ENCODE peak calls at places on chromosomes 1 and 21, in five cellular contexts. H, W, D, K and Z are unnamed samples.

GRCh38 chr21:38651570-38651969 is 153.3 kb upstream of the ERG start:
- DNase-seq in H (no peak), D (no peak), W (no peak), K (no peak), Z (no peak)

GRCh38 chr1:53580739-53581475 is 121.7 kb downstream of the DMRTB1 start:
- DNase-seq in D (no peak), K (no peak), H (no peak), W (no peak), Z (no peak)

GRCh38 chr1:41097105-41097504 is 75.6 kb upstream of the SLFNL1 start:
- DNase-seq in K (no peak), D (no peak), H (peak; percentile 73), W (no peak), Z (no peak)

GRCh38 chr1:231039161-231040018 is 664 bp downstream of the FAM89A start:
- DNase-seq in K (no peak), D (no peak), H (peak; percentile 37), W (peak; percentile 46), Z (peak; percentile 83)

GRCh38 chr1:85296980-85297379 is 20.5 kb upstream of the BCL10 start:
- DNase-seq in D (no peak), H (peak; percentile 67), K (no peak), W (no peak), Z (no peak)

GRCh38 chr1:210214573-210215409 is 17.8 kb upstream of the SERTAD4 start:
- DNase-seq in K (no peak), H (no peak), D (no peak), W (no peak), Z (no peak)

GRCh38 chr1:106571109-106571508 is 485.4 kb upstream of the PRMT6 start:
- DNase-seq in W (no peak), H (no peak), K (no peak), D (no peak), Z (no peak)

GRCh38 chr1:183693521-183693920 is 40.4 kb upstream of the APOBEC4 start:
- DNase-seq in D (no peak), H (no peak), W (no peak), K (no peak), Z (no peak)

GRCh38 chr1:159916240-159917051 is 8.9 kb downstream of the TAGLN2 start:
- DNase-seq in K (peak; percentile 60), H (peak; percentile 91), W (peak; percentile 94), D (no peak), Z (peak; percentile 58)

DNA sequence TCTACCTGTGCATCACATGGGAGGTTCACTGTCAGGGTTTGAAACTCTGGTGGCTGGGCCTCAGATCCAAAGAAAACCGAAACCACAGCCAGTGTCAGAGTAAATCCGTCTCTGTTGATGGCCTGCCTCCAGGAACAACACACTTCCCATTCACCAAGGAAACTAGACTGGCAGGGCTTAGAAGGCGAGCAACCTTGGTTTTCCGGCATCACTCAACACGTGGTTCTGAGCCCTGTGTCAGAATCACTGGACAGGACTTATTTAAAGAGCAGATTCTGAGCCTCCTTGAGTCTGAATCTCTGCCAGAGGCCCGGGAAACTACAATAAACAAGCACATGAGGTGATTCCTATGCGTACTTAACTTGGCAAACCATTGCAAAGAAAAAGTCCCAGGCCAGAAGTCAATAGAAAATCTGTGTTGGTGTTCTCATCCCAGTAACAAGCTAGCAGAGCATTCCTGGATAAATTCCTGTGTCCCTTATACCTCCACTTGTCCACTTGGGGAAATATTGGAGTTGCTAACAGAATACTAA is 70.0 kb downstream of the KCTD3 start:
- DNase-seq in H (peak; percentile 94), K (peak; percentile 41), W (peak; percentile 9), D (no peak), Z (no peak)
- TF ChIP-seq RAD21 in H (no peak), K (no peak), W (no peak), D (no peak), Z (no peak)

GRCh38 chr1:9435101-9435636 is 104.1 kb upstream of the SLC25A33 start:
- DNase-seq in D (no peak), H (no peak), K (peak; percentile 94), W (no peak), Z (no peak)

GRCh38 chr1:9435854-9436253 is 103.4 kb upstream of the SLC25A33 start:
- DNase-seq in K (no peak), W (no peak), D (no peak), H (no peak), Z (no peak)

GRCh38 chr1:9434247-9434646 is 105.0 kb upstream of the SLC25A33 start:
- DNase-seq in K (no peak), D (no peak), W (no peak), H (no peak), Z (no peak)

GRCh38 chr1:9437931-9438330 is 101.3 kb upstream of the SLC25A33 start:
- DNase-seq in W (no peak), H (peak; percentile 53), K (no peak), D (no peak), Z (no peak)

GRCh38 chr1:9436258-9436657 is 103.0 kb upstream of the SLC25A33 start:
- DNase-seq in K (peak; percentile 66), H (no peak), D (no peak), W (no peak), Z (no peak)
- TF ChIP-seq RAD21 in K (no peak), H (no peak), D (no peak), W (no peak), Z (no peak)

DNA sequence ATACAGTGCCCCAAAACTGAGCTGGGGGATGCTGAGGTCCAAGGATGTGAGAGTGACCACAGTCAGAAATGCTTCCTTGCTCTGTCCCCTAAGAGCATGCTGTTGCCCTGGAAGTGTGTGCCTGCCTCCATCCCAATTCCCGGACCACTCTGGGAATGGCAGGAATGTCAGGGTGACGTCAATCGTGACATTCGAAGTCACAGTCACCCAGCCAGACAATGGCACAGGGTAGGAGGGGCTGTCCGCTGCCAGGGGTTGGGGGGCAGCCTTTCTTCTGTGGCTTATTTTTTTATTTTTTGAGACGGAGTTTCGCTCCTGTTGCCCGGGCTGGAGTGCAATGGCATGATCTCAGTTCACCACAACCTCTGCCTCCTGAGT is 22.3 kb downstream of the MEF2D start:
- DNase-seq in H (no peak), K (no peak), W (no peak), D (no peak), Z (no peak)
- TF ChIP-seq RAD21 in H (no peak), K (no peak), W (no peak), D (no peak), Z (no peak)

GRCh38 chr21:42426424-42426823 is 22.7 kb downstream of the UBASH3A start:
- DNase-seq in W (no peak), H (no peak), K (no peak), D (no peak), Z (no peak)

GRCh38 chr21:42424848-42425602 is 21.3 kb downstream of the UBASH3A start:
- DNase-seq in K (no peak), D (no peak), W (no peak), H (no peak), Z (no peak)

GRCh38 chr21:42426876-42427480 is 23.3 kb downstream of the UBASH3A start:
- DNase-seq in W (no peak), D (no peak), H (no peak), K (no peak), Z (no peak)

GRCh38 chr21:42423685-42424084 is 20.0 kb downstream of the UBASH3A start:
- DNase-seq in H (no peak), W (no peak), D (no peak), K (no peak), Z (no peak)

DNA sequence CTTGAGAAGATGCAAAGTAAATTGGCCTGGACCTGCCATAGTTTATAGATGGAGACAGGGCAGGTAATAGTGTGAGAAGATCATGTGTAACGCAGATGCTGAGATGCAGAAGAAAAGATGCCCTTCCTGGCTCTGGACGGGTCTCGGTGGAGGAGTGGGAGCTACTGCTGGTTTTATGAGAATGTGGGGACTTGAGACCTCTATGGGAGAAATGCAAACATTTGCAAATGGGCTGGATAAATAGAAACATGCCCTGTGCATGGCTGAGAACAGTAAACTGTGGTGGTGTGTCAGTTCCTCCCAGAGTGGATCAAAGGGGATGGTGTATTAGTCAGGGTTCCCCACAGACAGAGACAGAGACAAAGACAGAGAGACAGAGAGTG is 21.9 kb downstream of the UBASH3A start:
- DNase-seq in D (no peak), K (no peak), W (no peak), H (no peak), Z (no peak)
- TF ChIP-seq RAD21 in D (no peak), K (no peak), W (no peak), H (no peak), Z (no peak)

DNA sequence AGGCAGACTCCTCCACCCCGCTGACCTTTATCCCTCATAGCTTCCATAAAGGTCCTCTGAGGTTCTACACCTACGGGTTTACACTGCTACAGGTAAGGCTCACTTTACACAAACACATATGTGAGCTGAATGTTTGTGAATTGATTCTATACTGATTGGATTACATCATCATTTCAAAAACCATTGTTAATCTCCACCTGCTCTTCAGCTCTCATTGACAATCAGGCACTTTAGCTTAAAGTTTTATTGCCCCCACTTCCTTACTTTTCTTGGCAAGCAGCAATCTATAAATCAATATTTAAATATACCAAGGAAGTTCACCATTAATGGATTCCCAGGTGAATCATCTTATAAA is 12.9 kb upstream of the RGS16 start:
- DNase-seq in H (no peak), K (no peak), D (no peak), W (no peak), Z (no peak)
- TF ChIP-seq RAD21 in H (no peak), K (no peak), D (no peak), W (no peak), Z (no peak)

DNA sequence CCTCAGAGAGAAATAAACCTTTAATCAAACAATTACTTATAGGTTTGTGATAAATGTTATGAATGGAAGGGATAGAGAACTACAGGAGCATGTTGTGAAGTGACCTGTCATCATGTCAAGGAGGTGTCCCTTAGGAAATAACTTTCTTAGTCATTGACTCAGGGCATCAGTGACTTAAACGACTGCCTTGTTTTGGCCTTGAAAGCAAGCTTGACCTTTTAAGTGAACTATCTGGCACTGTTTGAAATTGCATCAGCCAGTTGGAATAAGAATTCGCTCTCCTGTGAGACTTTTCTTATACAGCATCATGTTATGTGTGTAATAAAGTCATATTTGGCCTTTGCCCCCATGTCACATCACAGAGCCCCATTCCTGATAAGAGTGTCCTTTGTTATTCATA is 30.9 kb downstream of the LRRC8B start:
- DNase-seq in W (no peak), H (no peak), K (no peak), D (no peak), Z (no peak)
- TF ChIP-seq RAD21 in W (no peak), H (no peak), K (no peak), D (no peak), Z (no peak)

GRCh38 chr1:51897699-51898031 is 19.1 kb upstream of the NRDC start:
- DNase-seq in W (peak; percentile 42), D (peak; percentile 47), H (peak; percentile 97), K (no peak), Z (no peak)
- TF ChIP-seq RAD21 in W (no peak), D (no peak), H (no peak), K (no peak), Z (no peak)

GRCh38 chr1:32754282-32755097 is 51.9 kb upstream of the SYNC start:
- DNase-seq in W (no peak), K (no peak), D (no peak), H (peak; percentile 42), Z (peak; percentile 71)
- TF ChIP-seq RAD21 in W (no peak), K (no peak), D (no peak), H (no peak), Z (no peak)